ENCODE peak calls at places on chromosome 20, in ten cellular contexts. K is brain microvascular endothelial cell; Q is Panc1; Z is naive thymus-derived CD4-positive, alpha-beta T cell; G is tibial nerve; U is GM23248; H is cardiac muscle cell; N is BE2C; S is uterus; F is IMR-90. C is an unnamed sample.

GRCh38 chr20:55375920-55376319 is 629.4 kb downstream of the CBLN4 start:
- DNase-seq in K (no peak), Q (no peak), Z (no peak), G (no peak), U (no peak), H (no peak), N (no peak), S (no peak), F (no peak), C (no peak)

GRCh38 chr20:7496394-7497111 is 443.7 kb downstream of the HAO1 start:
- DNase-seq in K (peak; percentile 72), Q (no peak), Z (no peak), G (no peak), U (peak; percentile 20), H (no peak), N (no peak), S (no peak), F (no peak), C (no peak)

GRCh38 chr20:2741463-2741862 is 48.9 kb downstream of the EBF4 start:
- DNase-seq in K (no peak), Q (no peak), Z (peak; percentile 72), G (no peak), U (no peak), H (no peak), N (no peak), S (no peak), F (no peak), C (no peak)

GRCh38 chr20:23658336-23658735 is 20.6 kb upstream of the CST3 start:
- DNase-seq in K (no peak), Q (no peak), Z (no peak), G (no peak), U (peak; percentile 34), H (no peak), N (no peak), S (no peak), F (no peak), C (no peak)

GRCh38 chr20:53839423-53840176 is 230.8 kb downstream of the BCAS1 start:
- DNase-seq in K (no peak), Q (no peak), Z (peak; percentile 66), G (no peak), U (no peak), H (no peak), N (no peak), S (no peak), F (no peak), C (no peak)

GRCh38 chr20:20593447-20594170 is 118.8 kb downstream of the RALGAPA2 start:
- DNase-seq in K (peak; percentile 51), Q (peak; percentile 17), Z (no peak), G (no peak), U (peak; percentile 81), H (peak; percentile 55), N (peak; percentile 75), S (no peak), F (peak; percentile 65), C (peak; percentile 11)

GRCh38 chr20:51480507-51481270 is 61.8 kb downstream of the NFATC2 start:
- DNase-seq in K (no peak), Q (no peak), Z (no peak), G (no peak), U (no peak), H (no peak), N (no peak), S (no peak), F (no peak), C (no peak)

GRCh38 chr20:3080939-3081388 is 3.6 kb downstream of the AVP start:
- DNase-seq in K (no peak), Q (no peak), Z (no peak), G (peak; percentile 17), U (peak; percentile 64), H (no peak), N (no peak), S (no peak), F (peak; percentile 18), C (peak; percentile 90)

GRCh38 chr20:2538356-2538755 is 2.0 kb downstream of the TMC2 start:
- DNase-seq in K (no peak), Q (no peak), Z (no peak), G (no peak), U (no peak), H (no peak), N (no peak), S (no peak), F (no peak), C (no peak)

GRCh38 chr20:3163099-3164042 is 3.7 kb upstream of the FASTKD5 start:
- DNase-seq in K (no peak), Q (no peak), Z (no peak), G (no peak), U (no peak), H (no peak), N (no peak), S (no peak), F (no peak), C (no peak)

GRCh38 chr20:40990542-40991120 is 38.0 kb upstream of the TOP1 start:
- DNase-seq in K (peak; percentile 89), Q (peak; percentile 81), Z (peak; percentile 62), G (peak; percentile 74), U (peak; percentile 94), H (peak; percentile 86), N (peak; percentile 82), S (peak; percentile 78), F (peak; percentile 87), C (peak; percentile 83)

GRCh38 chr20:32203556-32204484 is 3.7 kb downstream of the PLAGL2 start:
- DNase-seq in K (no peak), Q (no peak), Z (no peak), G (no peak), U (peak; percentile 24), H (no peak), N (no peak), S (peak; percentile 73), F (no peak), C (no peak)

DNA sequence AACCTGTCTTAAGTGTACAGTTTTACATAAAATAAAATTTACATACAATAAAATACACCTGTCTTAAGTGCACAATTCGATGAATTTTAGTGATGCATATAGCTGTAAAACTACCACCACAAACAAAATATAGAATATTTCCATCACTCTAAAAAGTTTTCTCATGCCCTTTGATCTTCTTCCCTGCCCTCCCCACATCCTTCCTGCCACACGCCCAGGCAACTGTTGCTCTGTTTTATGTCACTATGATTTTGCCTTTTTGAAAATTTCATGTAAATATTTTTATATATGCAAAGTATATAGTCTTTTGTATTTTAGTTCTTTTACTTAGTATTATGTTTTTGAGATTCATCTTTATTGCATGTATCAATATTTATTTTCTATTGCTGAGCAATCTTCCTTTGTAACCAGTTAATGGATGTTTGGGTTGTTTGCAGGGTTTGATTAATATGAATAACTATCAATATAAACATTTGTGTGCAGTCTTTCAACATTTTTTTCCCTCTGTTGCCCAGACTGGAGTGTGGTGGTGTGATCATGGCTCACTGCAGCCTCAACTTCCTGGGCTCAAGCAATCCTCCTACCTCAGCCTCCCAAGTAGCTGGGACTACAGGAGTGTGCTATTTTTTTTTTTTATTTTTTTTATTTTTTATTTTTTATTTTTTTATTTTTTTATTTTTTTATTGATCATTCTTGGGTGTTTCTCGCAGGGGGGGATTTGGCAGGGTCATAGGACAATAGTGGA is 23.7 kb upstream of the SAMHD1 start:
- DNase-seq in K (no peak), Q (no peak), Z (peak; percentile 80), G (no peak), U (no peak), H (no peak), N (no peak), S (no peak), F (no peak), C (no peak)
- H3K4me3 ChIP-seq in K (no peak overlapping the region), Q (no peak overlapping the region), Z (peak overlapping the region; percentile 8), G (no peak overlapping the region), U (no peak overlapping the region), H (no peak overlapping the region), N (no peak overlapping the region), S (no peak overlapping the region), F (no peak overlapping the region), C (no peak overlapping the region)

GRCh38 chr20:18613553-18613952 is 25.7 kb downstream of the DTD1 start:
- DNase-seq in K (peak; percentile 24), Q (no peak), Z (no peak), G (no peak), U (peak; percentile 24), H (no peak), N (no peak), S (no peak), F (peak; percentile 29), C (no peak)
- H3K27me3 ChIP-seq in K (no peaks in the 10 kb centered on the region), Q (no peaks in the 10 kb centered on the region), Z (no peaks in the 10 kb centered on the region), G (no peaks in the 10 kb centered on the region), U (no peaks in the 10 kb centered on the region), H (no peaks in the 10 kb centered on the region), N (no peaks in the 10 kb centered on the region), S (no peaks in the 10 kb centered on the region), F (no peaks in the 10 kb centered on the region), C (no peaks in the 10 kb centered on the region)

DNA sequence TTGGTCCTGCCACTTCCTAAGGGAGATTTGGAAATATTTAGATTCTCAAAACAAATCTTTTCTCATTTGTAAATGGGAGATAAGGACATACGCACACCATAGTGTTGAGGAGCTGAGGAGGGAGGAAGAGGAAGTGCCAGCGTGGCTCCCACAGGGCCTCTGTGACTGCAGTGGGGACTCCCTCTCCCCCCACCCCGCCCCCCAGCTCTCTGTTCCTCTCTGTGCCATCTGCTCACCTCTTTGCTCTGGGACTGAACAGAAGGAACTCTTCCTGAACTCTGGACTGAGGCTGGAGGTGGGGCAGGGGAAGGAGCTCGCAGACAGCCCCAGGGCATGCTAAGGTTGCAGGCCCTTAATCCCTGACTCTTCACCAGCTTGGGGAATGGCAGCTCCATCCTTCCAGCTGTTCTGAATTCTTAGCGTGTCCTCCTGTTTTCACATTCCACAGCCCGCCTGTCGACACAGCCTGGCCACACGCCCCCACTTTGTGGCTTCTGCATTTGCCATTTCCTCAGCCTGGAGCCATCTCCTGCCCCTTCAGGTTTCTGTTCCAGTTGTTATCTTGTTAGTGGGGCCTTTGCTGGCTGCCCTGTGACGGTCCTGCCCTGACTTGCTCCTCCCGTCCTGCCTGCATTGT is 11.5 kb downstream of the DDX27 start:
- DNase-seq in K (no peak), Q (no peak), Z (no peak), G (no peak), U (peak; percentile 48), H (no peak), N (no peak), S (no peak), F (peak; percentile 16), C (no peak)
- H3K36me3 ChIP-seq in K (peaks cover 69% of the 10 kb centered on the region), Q (peaks cover 2% of the 10 kb centered on the region), Z (peaks cover 29% of the 10 kb centered on the region), G (peaks cover 5% of the 10 kb centered on the region), U (peaks cover 34% of the 10 kb centered on the region), H (peaks cover 28% of the 10 kb centered on the region), N (peaks cover 67% of the 10 kb centered on the region), S (no peaks in the 10 kb centered on the region), F (peaks cover 61% of the 10 kb centered on the region), C (peaks cover 76% of the 10 kb centered on the region)

DNA sequence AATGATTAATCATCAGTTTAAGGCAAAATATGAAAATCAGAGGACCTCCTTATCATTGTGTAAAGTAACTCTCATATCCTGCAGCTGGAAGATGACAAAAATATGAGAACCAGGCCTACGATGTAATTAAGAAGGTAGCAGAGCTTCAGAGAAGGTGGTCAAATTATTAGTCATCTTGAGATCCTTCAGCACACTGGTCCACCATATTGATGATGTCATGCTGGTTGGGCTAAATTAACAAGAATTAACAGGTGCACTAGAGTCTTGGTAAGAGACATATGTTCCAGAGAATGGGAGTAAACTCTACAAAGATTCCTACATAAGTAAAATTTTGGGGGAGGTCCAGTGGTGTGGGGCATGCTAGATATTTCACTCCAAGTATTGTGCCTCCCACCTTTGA is 112.8 kb downstream of the OTOR start:
- DNase-seq in K (no peak), Q (no peak), Z (no peak), G (no peak), U (no peak), H (no peak), N (no peak), S (no peak), F (no peak), C (no peak)
- H3K4me3 ChIP-seq in K (no peak overlapping the region), Q (no peak overlapping the region), Z (no peak overlapping the region), G (no peak overlapping the region), U (no peak overlapping the region), H (no peak overlapping the region), N (no peak overlapping the region), S (no peak overlapping the region), F (no peak overlapping the region), C (no peak overlapping the region)